ENCODE peak calls at places on chromosomes 3 and 15, in five cellular contexts. Q, L, G, U and P are unnamed samples.

GRCh38 chr15:72285402-72285801 is 13.0 kb upstream of the PARP6 start:
- DNase-seq in Q (no peak), L (no peak), G (no peak), U (no peak), P (no peak)

GRCh38 chr3:20683912-20684311 is 497.9 kb upstream of the SGO1 start:
- DNase-seq in Q (peak; percentile 53), L (peak; percentile 86), G (peak; percentile 87), U (peak; percentile 3), P (peak; percentile 61)

GRCh38 chr3:109355625-109356441 is 18.5 kb upstream of the DPPA4 start:
- DNase-seq in Q (no peak), L (no peak), G (no peak), U (no peak), P (no peak)

GRCh38 chr3:168341965-168342719 is 246.4 kb upstream of the GOLIM4 start:
- DNase-seq in Q (no peak), L (no peak), G (peak; percentile 37), U (no peak), P (no peak)

GRCh38 chr3:46184469-46184868 is 23.6 kb downstream of the CCR1 start:
- DNase-seq in Q (peak; percentile 23), L (peak; percentile 81), G (peak; percentile 58), U (peak; percentile 77), P (peak; percentile 72)

GRCh38 chr15:33448151-33448550 is 137.4 kb downstream of the RYR3 start:
- DNase-seq in Q (no peak), L (no peak), G (no peak), U (no peak), P (no peak)

GRCh38 chr3:51503007-51503406 is 3.2 kb upstream of the DCAF1 start:
- DNase-seq in Q (no peak), L (no peak), G (no peak), U (no peak), P (no peak)

GRCh38 chr3:40994611-40995010 is 204.7 kb upstream of the CTNNB1 start:
- DNase-seq in Q (no peak), L (no peak), G (no peak), U (no peak), P (no peak)

GRCh38 chr3:134708025-134708597 is 57.3 kb upstream of the KY start:
- DNase-seq in Q (peak; percentile 20), L (peak; percentile 43), G (peak; percentile 7), U (no peak), P (no peak)

GRCh38 chr15:71708052-71708432 is 102.3 kb upstream of the NR2E3 start:
- DNase-seq in Q (no peak), L (peak; percentile 10), G (no peak), U (peak; percentile 95), P (peak; percentile 39)

GRCh38 chr3:23712656-23713559 is 92.8 kb upstream of the UBE2E1 start:
- DNase-seq in Q (peak; percentile 89), L (peak; percentile 94), G (peak; percentile 83), U (peak; percentile 97), P (peak; percentile 86)

GRCh38 chr3:111548060-111548459 is 6.1 kb downstream of the CD96 start:
- DNase-seq in Q (no peak), L (peak; percentile 1), G (no peak), U (no peak), P (no peak)

GRCh38 chr3:46845397-46845859 is 17.8 kb downstream of the MYL3 start:
- DNase-seq in Q (peak; percentile 53), L (peak; percentile 92), G (peak; percentile 92), U (peak; percentile 84), P (peak; percentile 22)

GRCh38 chr3:42729404-42730145 is 27.0 kb upstream of the HHATL start:
- DNase-seq in Q (no peak), L (no peak), G (no peak), U (no peak), P (no peak)

GRCh38 chr15:91302588-91303439 is 202.8 kb downstream of the SV2B start:
- DNase-seq in Q (peak; percentile 18), L (peak; percentile 66), G (peak; percentile 66), U (peak; percentile 58), P (peak; percentile 54)

GRCh38 chr3:197368330-197368729 is 69.9 kb upstream of the DLG1 start:
- DNase-seq in Q (no peak), L (no peak), G (no peak), U (no peak), P (no peak)

GRCh38 chr3:136817448-136817847 is 1.5 kb upstream of the SLC35G2 start:
- DNase-seq in Q (no peak), L (peak; percentile 39), G (no peak), U (peak; percentile 29), P (peak; percentile 32)

GRCh38 chr3:150745832-150746231 is 17.1 kb downstream of the SIAH2 start:
- DNase-seq in Q (no peak), L (no peak), G (no peak), U (no peak), P (no peak)

GRCh38 chr3:83482402-83482801 is 1476.4 kb upstream of the CADM2 start:
- DNase-seq in Q (no peak), L (no peak), G (no peak), U (no peak), P (no peak)

GRCh38 chr3:138051946-138052802 is 42.2 kb downstream of the CLDN18 start:
- DNase-seq in Q (no peak), L (peak; percentile 50), G (peak; percentile 58), U (peak; percentile 49), P (peak; percentile 50)

GRCh38 chr3:168096210-168096795 is 579 bp upstream of the GOLIM4 start:
- DNase-seq in Q (peak; percentile 84), L (peak; percentile 92), G (peak; percentile 94), U (peak; percentile 90), P (peak; percentile 95)

GRCh38 chr3:126714921-126715320 is 10.9 kb downstream of the CHCHD6 start:
- DNase-seq in Q (no peak), L (no peak), G (no peak), U (no peak), P (no peak)

GRCh38 chr3:126713229-126713628 is 9.2 kb downstream of the CHCHD6 start:
- DNase-seq in Q (no peak), L (no peak), G (no peak), U (no peak), P (no peak)

GRCh38 chr3:126714296-126714900 is 10.4 kb downstream of the CHCHD6 start:
- DNase-seq in Q (no peak), L (no peak), G (no peak), U (no peak), P (no peak)

GRCh38 chr3:126715432-126715831 is 11.4 kb downstream of the CHCHD6 start:
- DNase-seq in Q (no peak), L (no peak), G (no peak), U (no peak), P (no peak)

GRCh38 chr3:126711361-126711760 is 7.3 kb downstream of the CHCHD6 start:
- DNase-seq in Q (peak; percentile 33), L (peak; percentile 72), G (peak; percentile 19), U (peak; percentile 10), P (peak; percentile 57)
- TF ChIP-seq CTCF in Q (peak; percentile 5), L (no peak), G (no peak), U (no peak), P (no peak)

DNA sequence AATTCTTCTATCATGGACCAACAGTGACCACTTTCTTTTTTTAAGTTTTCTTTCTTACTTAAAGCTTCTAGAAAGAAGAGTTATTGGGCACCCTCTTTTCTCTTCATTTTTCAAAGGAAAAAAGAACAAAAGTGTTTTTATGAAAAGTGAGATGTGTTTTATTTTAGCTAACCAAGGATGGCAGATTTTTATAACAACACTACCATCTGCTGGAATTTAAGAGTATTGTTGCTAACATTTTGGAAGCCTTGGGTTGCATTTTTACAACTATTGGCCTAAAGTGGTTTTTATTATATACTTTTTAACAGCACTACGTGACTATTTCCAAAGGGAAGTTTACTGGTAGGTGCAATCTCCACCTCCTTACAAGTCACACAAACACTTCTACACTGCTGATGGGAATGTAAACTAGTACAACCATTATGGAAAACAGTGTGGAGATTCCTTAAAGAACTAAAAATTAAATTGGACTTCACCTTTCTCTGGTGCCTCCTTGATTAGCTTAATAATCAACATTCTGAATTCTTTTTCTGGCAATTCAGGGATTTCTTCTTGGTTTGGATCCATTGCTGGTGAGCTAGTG is 237.7 kb upstream of the AGTR1 start:
- DNase-seq in Q (no peak), L (peak; percentile 9), G (peak; percentile 10), U (peak; percentile 13), P (peak; percentile 10)
- TF ChIP-seq CTCF in Q (peak; percentile 32), L (peak; percentile 48), G (peak; percentile 15), U (peak; percentile 12), P (peak; percentile 77)

GRCh38 chr15:34713635-34714034 is 41.2 kb downstream of the GJD2 start:
- DNase-seq in Q (no peak), L (no peak), G (no peak), U (no peak), P (no peak)

GRCh38 chr15:34709866-34710265 is 44.9 kb downstream of the GJD2 start:
- DNase-seq in Q (no peak), L (peak; percentile 80), G (peak; percentile 11), U (peak; percentile 23), P (peak; percentile 72)

DNA sequence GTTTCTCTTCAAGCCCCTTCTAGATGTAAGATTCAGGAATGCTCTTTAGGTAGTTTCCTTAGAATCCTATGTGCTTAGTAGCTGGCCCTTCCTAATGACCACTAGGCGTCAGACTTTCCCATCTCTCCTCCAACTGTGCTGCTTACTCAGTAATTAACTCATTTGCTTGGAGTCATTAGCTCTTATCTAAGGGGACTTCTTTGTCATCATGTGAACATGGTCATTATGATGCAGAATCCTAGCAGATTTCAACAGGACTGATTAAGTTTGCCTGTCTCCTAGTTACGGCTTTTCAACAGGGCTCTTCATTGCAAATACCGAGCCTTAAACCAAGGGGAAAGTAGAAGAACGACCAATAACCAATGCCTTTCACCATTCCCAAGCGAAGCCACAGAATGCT is 46.4 kb downstream of the GJD2 start:
- DNase-seq in Q (no peak), L (peak; percentile 63), G (peak; percentile 53), U (peak; percentile 65), P (peak; percentile 38)
- TF ChIP-seq CTCF in Q (peak; percentile 91), L (peak; percentile 98), G (peak; percentile 90), U (peak; percentile 96), P (peak; percentile 93)

GRCh38 chr15:48603123-48603500 is 42.4 kb downstream of the FBN1 start:
- DNase-seq in Q (no peak), L (no peak), G (peak; percentile 39), U (no peak), P (no peak)
- TF ChIP-seq CTCF in Q (no peak), L (no peak), G (no peak), U (no peak), P (no peak)